ENCODE peak calls at places on chromosomes 16 and 17, in four cellular contexts. W is T-helper 9 cell, G is substantia nigra, E is right atrium auricular region. A is an unnamed sample.
A peak's percentile ranks its signal among the peaks of the same experiment; 100 is the strongest.

GRCh38 chr16:81551141-81551808 is 106.7 kb downstream of the CMIP start:
- DNase-seq in W (no peak), G (no peak), E (no peak), A (no peak)

GRCh38 chr17:77737442-77738265 is 220.8 kb upstream of the TNRC6C start:
- DNase-seq in W (no peak), G (no peak), E (peak; percentile 52), A (no peak)

GRCh38 chr17:65750166-65750565 is 188.7 kb upstream of the AXIN2 start:
- DNase-seq in W (no peak), G (no peak), E (no peak), A (no peak)

GRCh38 chr16:719815-720506 is 985 bp upstream of the ANTKMT start:
- DNase-seq in W (no peak), G (no peak), E (no peak), A (no peak)

GRCh38 chr16:4401510-4401909 is 14.9 kb downstream of the CORO7 start:
- DNase-seq in W (no peak), G (no peak), E (no peak), A (no peak)

GRCh38 chr16:46883353-46883689 is 841 bp upstream of the GPT2 start:
- DNase-seq in W (no peak), G (no peak), E (no peak), A (no peak)

GRCh38 chr16:83147244-83147643 is 520.5 kb downstream of the CDH13 start:
- DNase-seq in W (no peak), G (no peak), E (no peak), A (no peak)

GRCh38 chr16:72468582-72468981 is 296.6 kb upstream of the PMFBP1 start:
- DNase-seq in W (no peak), G (no peak), E (no peak), A (no peak)

GRCh38 chr17:42513686-42514085 is 22.4 kb upstream of the NAGLU start:
- DNase-seq in W (no peak), G (no peak), E (no peak), A (no peak)

GRCh38 chr17:65633988-65634387 is 72.5 kb upstream of the AXIN2 start:
- DNase-seq in W (no peak), G (no peak), E (no peak), A (no peak)

GRCh38 chr17:44501866-44502265 is 1.3 kb downstream of the GPATCH8 start:
- DNase-seq in W (no peak), G (no peak), E (no peak), A (no peak)

GRCh38 chr17:74773871-74774286 is 2.3 kb downstream of the NAT9 start:
- DNase-seq in W (no peak), G (no peak), E (no peak), A (no peak)

GRCh38 chr17:74177018-74177450 is 26.4 kb upstream of the RPL38 start:
- DNase-seq in W (no peak), G (no peak), E (no peak), A (peak; percentile 62)

GRCh38 chr17:75069783-75070182 is 18.0 kb upstream of the SLC16A5 start:
- DNase-seq in W (no peak), G (no peak), E (no peak), A (no peak)

GRCh38 chr16:66580605-66581209 is 1.4 kb downstream of the CMTM2 start:
- DNase-seq in W (no peak), G (no peak), E (no peak), A (no peak)

GRCh38 chr16:9090101-9090959 is 1.1 kb upstream of the HAPSTR1 start:
- DNase-seq in W (peak; percentile 25), G (no peak), E (peak; percentile 63), A (no peak)

GRCh38 chr16:65546353-65546791 is 424.5 kb upstream of the CDH11 start:
- DNase-seq in W (no peak), G (no peak), E (no peak), A (no peak)

GRCh38 chr16:22188595-22189442 is 17.3 kb upstream of the EEF2K start:
- DNase-seq in W (peak; percentile 46), G (peak; percentile 11), E (peak; percentile 80), A (peak; percentile 36)

GRCh38 chr17:30570191-30570590 is 93.0 kb downstream of the GOSR1 start:
- DNase-seq in W (no peak), G (no peak), E (no peak), A (no peak)

GRCh38 chr17:49873926-49874325 is 26.1 kb upstream of the TAC4 start:
- DNase-seq in W (no peak), G (no peak), E (no peak), A (no peak)

GRCh38 chr17:3529817-3530741 is 27.5 kb downstream of the TRPV3 start:
- DNase-seq in W (no peak), G (no peak), E (peak; percentile 78), A (peak; percentile 36)

GRCh38 chr16:58002411-58002790 is 1.2 kb downstream of the USB1 start:
- DNase-seq in W (no peak), G (no peak), E (no peak), A (no peak)

GRCh38 chr16:9680021-9680655 is 502.1 kb downstream of the GRIN2A start:
- DNase-seq in W (no peak), G (no peak), E (no peak), A (no peak)

GRCh38 chr16:1054660-1055556 is 17.6 kb upstream of the SSTR5 start:
- DNase-seq in W (peak; percentile 11), G (peak; percentile 47), E (no peak), A (peak; percentile 54)

GRCh38 chr16:51148674-51149228 is 2.3 kb downstream of the SALL1 start:
- DNase-seq in W (no peak), G (no peak), E (no peak), A (no peak)

GRCh38 chr16:14071576-14072271 is 605 bp downstream of the MRTFB start:
- DNase-seq in W (no peak), G (no peak), E (no peak), A (no peak)

GRCh38 chr17:77563439-77564102 is 394.9 kb upstream of the TNRC6C start:
- DNase-seq in W (no peak), G (no peak), E (no peak), A (no peak)

GRCh38 chr17:2959371-2960130 is 103.9 kb downstream of the OR1D5 start:
- DNase-seq in W (no peak), G (no peak), E (no peak), A (no peak)

GRCh38 chr16:30526137-30526822 is at the start of gene ZNF768:
- DNase-seq in W (no peak), G (no peak), E (no peak), A (no peak)

GRCh38 chr16:3503513-3503912 is 2.7 kb downstream of the CLUAP1 start:
- DNase-seq in W (peak; percentile 7), G (no peak), E (no peak), A (no peak)

GRCh38 chr16:69926241-69926640 is 24.9 kb upstream of the CLEC18A start:
- DNase-seq in W (no peak), G (no peak), E (no peak), A (peak; percentile 21)

GRCh38 chr16:56513972-56514371 is 5.9 kb downstream of the BBS2 start:
- DNase-seq in W (peak; percentile 11), G (no peak), E (no peak), A (no peak)